ENCODE peak calls at places on chromosomes 13 and 19, in five cellular contexts. T, Z, I, A and V are unnamed samples.

GRCh38 chr13:54433511-54434206 is 1405.0 kb downstream of the OLFM4 start:
- DNase-seq in T (no peak), Z (no peak), I (no peak), A (no peak), V (no peak)

GRCh38 chr19:3868770-3869456 is at the start of gene ZFR2:
- DNase-seq in T (no peak), Z (no peak), I (no peak), A (no peak), V (no peak)

GRCh38 chr19:10339380-10339960 is at the start of gene ICAM3:
- DNase-seq in T (no peak), Z (no peak), I (peak), A (no peak), V (no peak)

GRCh38 chr19:11324079-11324661 is 15.3 kb downstream of the RAB3D start:
- DNase-seq in T (peak), Z (peak), I (peak), A (peak), V (peak)

GRCh38 chr19:722553-723101 is 13.9 kb downstream of the PALM start:
- DNase-seq in T (no peak), Z (peak), I (peak), A (no peak), V (no peak)

GRCh38 chr19:21848706-21849105 is 12.7 kb upstream of the ZNF43 start:
- DNase-seq in T (no peak), Z (no peak), I (no peak), A (peak), V (peak)

GRCh38 chr19:40962460-40962961 is 28.6 kb upstream of the CYP2B6 start:
- DNase-seq in T (peak), Z (no peak), I (no peak), A (peak), V (peak)

GRCh38 chr19:41691268-41691970 is 3.3 kb upstream of the CEACAM7 start:
- DNase-seq in T (no peak), Z (no peak), I (no peak), A (no peak), V (no peak)

GRCh38 chr13:110430391-110431338 is 123.6 kb downstream of the COL4A2 start:
- DNase-seq in T (no peak), Z (no peak), I (no peak), A (no peak), V (peak)

GRCh38 chr13:113351514-113352026 is 12.4 kb downstream of the GRTP1 start:
- DNase-seq in T (no peak), Z (no peak), I (no peak), A (no peak), V (no peak)

GRCh38 chr19:45553464-45553863 is 31.1 kb downstream of the OPA3 start:
- DNase-seq in T (no peak), Z (no peak), I (no peak), A (no peak), V (no peak)

GRCh38 chr19:19106061-19106551 is 32.2 kb downstream of the TMEM161A start:
- DNase-seq in T (no peak), Z (no peak), I (no peak), A (no peak), V (no peak)

GRCh38 chr19:406999-407491 is 1.9 kb downstream of the C2CD4C start:
- DNase-seq in T (no peak), Z (no peak), I (no peak), A (no peak), V (no peak)

GRCh38 chr13:46389985-46390384 is 2.9 kb upstream of the RUBCNL start:
- DNase-seq in T (no peak), Z (no peak), I (peak), A (no peak), V (peak)

GRCh38 chr19:14516048-14516534 is 2.1 kb downstream of the DNAJB1 start:
- DNase-seq in T (no peak), Z (no peak), I (no peak), A (no peak), V (no peak)

GRCh38 chr19:14516746-14517438 is 1.3 kb downstream of the DNAJB1 start:
- DNase-seq in T (no peak), Z (no peak), I (no peak), A (no peak), V (no peak)

GRCh38 chr19:14512420-14512961 is 5.7 kb downstream of the DNAJB1 start:
- DNase-seq in T (no peak), Z (no peak), I (no peak), A (no peak), V (no peak)

GRCh38 chr19:14515501-14516047 is 2.6 kb downstream of the DNAJB1 start:
- DNase-seq in T (no peak), Z (no peak), I (no peak), A (no peak), V (no peak)

GRCh38 chr19:14514215-14514871 is 3.9 kb downstream of the DNAJB1 start:
- DNase-seq in T (no peak), Z (no peak), I (no peak), A (no peak), V (no peak)
- H3K4me3 ChIP-seq in T (no peak), Z (peak), I (peak), A (no peak), V (no peak)

DNA sequence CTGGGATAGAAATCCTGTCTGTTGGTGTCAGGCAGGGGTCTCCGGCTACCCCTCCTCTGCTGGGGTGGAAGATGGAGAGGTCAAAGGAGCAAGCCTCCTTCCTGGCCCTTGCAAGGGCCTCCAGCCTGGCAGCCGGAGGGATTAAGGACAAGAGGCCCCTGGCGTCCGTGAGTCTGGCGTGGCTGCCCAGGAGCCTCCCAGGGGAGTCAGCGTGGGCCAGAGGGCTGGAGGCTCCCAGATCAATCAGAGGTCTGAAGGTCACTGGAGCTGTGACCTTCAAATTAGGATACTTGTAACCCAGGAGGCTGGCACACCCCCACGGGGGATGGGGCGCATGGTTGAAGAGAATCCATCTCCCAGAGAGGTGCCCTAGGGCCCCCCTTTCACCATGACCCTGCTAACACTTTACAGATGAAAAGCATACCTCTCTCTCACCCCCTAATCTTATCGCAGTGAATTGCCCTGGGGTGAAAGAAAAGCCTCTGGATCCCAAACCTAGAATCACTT is 44.7 kb upstream of the PEG3 start:
- DNase-seq in T (no peak), Z (no peak), I (no peak), A (no peak), V (no peak)
- H3K4me3 ChIP-seq in T (no peak), Z (no peak), I (no peak), A (no peak), V (no peak)

DNA sequence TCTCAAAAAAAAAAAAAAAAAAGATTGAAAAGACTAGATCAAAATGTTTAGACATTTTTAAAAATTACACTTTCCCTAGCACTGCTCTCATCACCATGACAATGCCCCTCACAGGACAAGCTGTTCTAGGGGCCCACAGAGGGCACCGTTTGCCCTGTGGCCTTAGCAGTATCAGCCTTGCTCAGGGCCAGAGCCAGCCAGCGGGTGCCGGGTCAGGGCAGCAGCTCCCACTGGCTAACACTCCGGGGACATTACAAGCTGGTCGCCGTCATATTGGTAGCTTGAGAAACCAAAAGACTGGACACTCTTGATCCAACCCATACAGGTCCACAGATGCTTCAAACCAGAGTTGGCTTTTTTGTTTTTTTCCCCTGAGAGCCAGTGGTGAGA is 18.0 kb downstream of the CAPN12 start:
- DNase-seq in T (no peak), Z (no peak), I (peak), A (no peak), V (no peak)
- H3K4me3 ChIP-seq in T (no peak), Z (no peak), I (no peak), A (no peak), V (no peak)

GRCh38 chr19:47511681-47512080 is 3.2 kb downstream of the NAPA start:
- DNase-seq in T (no peak), Z (peak), I (no peak), A (no peak), V (no peak)
- H3K4me3 ChIP-seq in T (no peak), Z (peak), I (peak), A (no peak), V (no peak)

DNA sequence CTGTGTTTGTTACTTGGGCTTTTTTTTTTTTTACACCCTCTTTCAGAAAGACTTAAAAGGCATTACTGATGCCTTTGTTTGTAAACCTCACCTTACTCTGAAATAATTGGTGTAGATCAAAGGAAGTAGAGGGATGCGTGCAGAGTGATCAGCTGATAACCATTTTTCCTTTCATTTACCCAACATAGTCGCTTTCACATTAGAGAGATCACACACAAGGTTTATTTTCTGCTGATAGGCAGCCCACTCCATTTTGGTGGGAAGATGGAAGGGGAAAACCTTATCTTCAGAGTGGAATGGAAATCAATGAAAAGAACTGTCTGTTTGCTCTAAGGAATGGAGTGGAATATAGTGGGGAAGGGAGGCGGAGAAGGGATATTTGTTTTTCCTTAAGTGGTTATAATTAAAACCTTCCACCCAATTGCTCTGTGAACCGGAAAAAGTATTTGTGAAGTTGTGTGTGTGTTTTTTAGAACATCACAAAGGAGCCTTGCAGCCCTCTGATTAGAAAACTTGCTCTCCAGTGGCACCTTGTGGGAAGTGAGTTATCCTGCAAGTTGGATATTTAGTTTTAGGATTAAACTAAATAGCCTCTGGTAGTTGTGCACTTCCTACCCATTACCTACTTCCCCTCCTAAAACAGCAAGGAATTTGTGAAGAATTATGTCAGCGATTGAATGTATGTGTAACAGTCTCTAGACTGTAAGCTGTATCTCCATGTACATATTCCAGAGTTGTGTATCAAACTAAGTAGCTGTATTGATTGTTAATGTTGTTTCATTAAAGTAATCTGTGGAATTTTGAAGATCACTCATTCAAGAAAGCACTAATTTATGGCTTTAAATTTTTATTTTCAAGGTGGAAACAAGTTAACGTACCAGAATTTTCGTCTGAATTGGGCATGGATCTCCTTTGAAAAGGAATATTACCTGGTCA is 76.8 kb downstream of the FREM2 start:
- DNase-seq in T (no peak), Z (no peak), I (no peak), A (peak), V (peak)
- H3K4me3 ChIP-seq in T (no peak), Z (no peak), I (no peak), A (no peak), V (no peak)

DNA sequence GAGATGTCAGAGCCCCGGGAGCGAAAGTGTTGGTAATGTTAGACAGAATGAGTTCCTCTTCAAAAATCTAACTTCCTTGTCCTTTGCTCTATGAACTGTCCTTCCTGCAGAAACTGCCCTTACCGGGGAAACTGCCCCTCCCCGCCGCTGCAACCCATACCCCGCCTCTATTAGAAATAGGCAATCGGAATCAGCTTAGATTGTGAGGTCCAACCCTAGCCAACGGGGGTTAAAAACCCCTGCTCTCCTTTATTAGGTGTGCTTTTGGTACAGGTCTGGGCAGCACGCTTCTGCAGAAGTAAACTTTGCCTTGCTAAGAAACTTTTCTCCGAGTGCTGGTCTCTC is 11.5 kb upstream of the CAPNS1 start:
- DNase-seq in T (no peak), Z (peak), I (peak), A (no peak), V (no peak)
- H3K4me3 ChIP-seq in T (peak), Z (peak), I (peak), A (peak), V (peak)

DNA sequence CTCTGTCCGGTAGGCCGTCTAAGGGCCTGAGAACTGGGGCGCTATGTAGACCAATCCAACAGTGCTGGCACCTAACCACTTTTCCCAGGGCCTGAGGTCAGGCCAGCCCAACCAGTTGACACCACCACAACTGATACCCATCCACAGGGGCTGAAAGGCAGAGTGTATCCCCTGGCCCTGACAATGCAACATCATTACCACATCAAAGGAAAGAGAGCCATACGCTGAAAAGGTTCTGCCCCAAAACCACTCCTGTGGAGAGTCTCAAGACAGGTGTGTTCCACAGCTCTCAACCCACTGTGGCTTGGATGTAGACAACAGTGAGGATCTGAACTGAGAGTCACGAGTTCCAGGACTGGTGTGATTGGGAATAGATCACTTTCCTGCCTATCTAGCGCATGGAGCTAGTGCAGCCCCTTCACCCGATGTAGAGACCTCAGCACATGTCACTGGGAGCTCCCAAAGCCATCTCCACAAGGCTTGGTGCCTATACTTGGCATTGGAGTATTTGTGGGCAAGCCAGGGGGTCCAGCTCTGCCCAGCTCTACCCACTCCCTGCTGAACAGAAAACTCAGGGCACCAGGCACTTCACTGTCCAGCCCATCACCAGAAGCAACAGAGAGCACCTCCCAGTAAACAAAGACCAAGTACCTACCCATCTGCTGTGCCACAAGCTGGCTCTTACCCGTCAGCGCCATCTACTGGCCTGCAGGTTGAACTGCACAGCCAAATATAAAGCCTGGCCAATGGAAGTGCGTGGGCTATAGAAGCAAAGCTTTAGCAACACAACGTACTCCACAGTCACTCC is 579.5 kb downstream of the UQCRFS1 start:
- DNase-seq in T (peak), Z (peak), I (no peak), A (peak), V (peak)
- H3K4me3 ChIP-seq in T (no peak), Z (no peak), I (no peak), A (no peak), V (no peak)